ENCODE peak calls at places on chromosomes 16 and 17, in six cellular contexts. One of them, this sample, is unnamed.

GRCh38 chr17:82358467-82359350 is at the start of gene TEX19:
- DNase-seq in stimulated activated CD4-positive, alpha-beta T cell treated with anti-CD3 and anti-CD28 coated beads, Interleukin-12 subunit alpha, Interleukin-12 subunit beta, amount 100 ng/mL, for 24 hours: no peak
- DNase-seq in IMR-90: no peak
- DNase-seq in AG10803: no peak
- DNase-seq in endothelial cell: no peak
- DNase-seq in Caco-2: peak
- DNase-seq in this sample: no peak

GRCh38 chr16:85352221-85352620 is 239.9 kb upstream of the CIBAR2 start:
- DNase-seq in AG10803: no peak
- DNase-seq in endothelial cell: no peak
- DNase-seq in Caco-2: no peak
- DNase-seq in stimulated activated CD4-positive, alpha-beta T cell treated with anti-CD3 and anti-CD28 coated beads, Interleukin-12 subunit alpha, Interleukin-12 subunit beta, amount 100 ng/mL, for 24 hours: no peak
- DNase-seq in IMR-90: no peak
- DNase-seq in this sample: no peak

GRCh38 chr17:78418627-78419026 is 40.2 kb downstream of the PGS1 start:
- DNase-seq in endothelial cell: no peak
- DNase-seq in Caco-2: no peak
- DNase-seq in IMR-90: no peak
- DNase-seq in AG10803: no peak
- DNase-seq in stimulated activated CD4-positive, alpha-beta T cell treated with anti-CD3 and anti-CD28 coated beads, Interleukin-12 subunit alpha, Interleukin-12 subunit beta, amount 100 ng/mL, for 24 hours: no peak
- DNase-seq in this sample: no peak

GRCh38 chr17:9206989-9207317 is 185.6 kb downstream of the NTN1 start:
- DNase-seq in endothelial cell: no peak
- DNase-seq in AG10803: no peak
- DNase-seq in IMR-90: no peak
- DNase-seq in stimulated activated CD4-positive, alpha-beta T cell treated with anti-CD3 and anti-CD28 coated beads, Interleukin-12 subunit alpha, Interleukin-12 subunit beta, amount 100 ng/mL, for 24 hours: no peak
- DNase-seq in Caco-2: peak
- DNase-seq in this sample: peak

GRCh38 chr17:61397086-61397842 is 2.4 kb upstream of the TBX2 start:
- DNase-seq in endothelial cell: no peak
- DNase-seq in Caco-2: no peak
- DNase-seq in AG10803: no peak
- DNase-seq in stimulated activated CD4-positive, alpha-beta T cell treated with anti-CD3 and anti-CD28 coated beads, Interleukin-12 subunit alpha, Interleukin-12 subunit beta, amount 100 ng/mL, for 24 hours: no peak
- DNase-seq in IMR-90: peak
- DNase-seq in this sample: peak

GRCh38 chr16:30767767-30768465 is 5.8 kb downstream of the RNF40 start:
- DNase-seq in IMR-90: no peak
- DNase-seq in AG10803: no peak
- DNase-seq in endothelial cell: no peak
- DNase-seq in Caco-2: no peak
- DNase-seq in stimulated activated CD4-positive, alpha-beta T cell treated with anti-CD3 and anti-CD28 coated beads, Interleukin-12 subunit alpha, Interleukin-12 subunit beta, amount 100 ng/mL, for 24 hours: no peak
- DNase-seq in this sample: no peak

GRCh38 chr16:74627506-74628220 is 20.7 kb upstream of the GLG1 start:
- DNase-seq in AG10803: peak
- DNase-seq in stimulated activated CD4-positive, alpha-beta T cell treated with anti-CD3 and anti-CD28 coated beads, Interleukin-12 subunit alpha, Interleukin-12 subunit beta, amount 100 ng/mL, for 24 hours: no peak
- DNase-seq in Caco-2: no peak
- DNase-seq in endothelial cell: no peak
- DNase-seq in IMR-90: peak
- DNase-seq in this sample: no peak

GRCh38 chr17:42937712-42938596 is 26.3 kb downstream of the AARSD1 start:
- DNase-seq in IMR-90: peak
- DNase-seq in Caco-2: peak
- DNase-seq in endothelial cell: peak
- DNase-seq in AG10803: peak
- DNase-seq in stimulated activated CD4-positive, alpha-beta T cell treated with anti-CD3 and anti-CD28 coated beads, Interleukin-12 subunit alpha, Interleukin-12 subunit beta, amount 100 ng/mL, for 24 hours: no peak
- DNase-seq in this sample: peak

GRCh38 chr16:57367111-57367752 is 5.1 kb upstream of the CX3CL1 start:
- DNase-seq in endothelial cell: no peak
- DNase-seq in stimulated activated CD4-positive, alpha-beta T cell treated with anti-CD3 and anti-CD28 coated beads, Interleukin-12 subunit alpha, Interleukin-12 subunit beta, amount 100 ng/mL, for 24 hours: no peak
- DNase-seq in Caco-2: no peak
- DNase-seq in IMR-90: no peak
- DNase-seq in AG10803: peak
- DNase-seq in this sample: no peak

GRCh38 chr17:74437702-74438101 is 5.8 kb downstream of the GPRC5C start:
- DNase-seq in endothelial cell: no peak
- DNase-seq in stimulated activated CD4-positive, alpha-beta T cell treated with anti-CD3 and anti-CD28 coated beads, Interleukin-12 subunit alpha, Interleukin-12 subunit beta, amount 100 ng/mL, for 24 hours: no peak
- DNase-seq in AG10803: no peak
- DNase-seq in Caco-2: peak
- DNase-seq in IMR-90: no peak
- DNase-seq in this sample: no peak

GRCh38 chr17:28727727-28728363 is 743 bp upstream of the NEK8 start:
- DNase-seq in AG10803: no peak
- DNase-seq in stimulated activated CD4-positive, alpha-beta T cell treated with anti-CD3 and anti-CD28 coated beads, Interleukin-12 subunit alpha, Interleukin-12 subunit beta, amount 100 ng/mL, for 24 hours: peak
- DNase-seq in IMR-90: peak
- DNase-seq in endothelial cell: peak
- DNase-seq in Caco-2: peak
- DNase-seq in this sample: peak

GRCh38 chr17:63480826-63481487 is 4.1 kb downstream of the ACE start:
- DNase-seq in endothelial cell: no peak
- DNase-seq in IMR-90: no peak
- DNase-seq in Caco-2: no peak
- DNase-seq in AG10803: no peak
- DNase-seq in stimulated activated CD4-positive, alpha-beta T cell treated with anti-CD3 and anti-CD28 coated beads, Interleukin-12 subunit alpha, Interleukin-12 subunit beta, amount 100 ng/mL, for 24 hours: no peak
- DNase-seq in this sample: no peak

GRCh38 chr16:3578610-3579551 is 1.7 kb upstream of the NLRC3 start:
- DNase-seq in endothelial cell: no peak
- DNase-seq in stimulated activated CD4-positive, alpha-beta T cell treated with anti-CD3 and anti-CD28 coated beads, Interleukin-12 subunit alpha, Interleukin-12 subunit beta, amount 100 ng/mL, for 24 hours: peak
- DNase-seq in IMR-90: no peak
- DNase-seq in Caco-2: no peak
- DNase-seq in AG10803: no peak
- DNase-seq in this sample: no peak

GRCh38 chr17:43169561-43170139 is 1.4 kb upstream of the NBR1 start:
- DNase-seq in IMR-90: peak
- DNase-seq in Caco-2: peak
- DNase-seq in stimulated activated CD4-positive, alpha-beta T cell treated with anti-CD3 and anti-CD28 coated beads, Interleukin-12 subunit alpha, Interleukin-12 subunit beta, amount 100 ng/mL, for 24 hours: no peak
- DNase-seq in AG10803: peak
- DNase-seq in endothelial cell: peak
- DNase-seq in this sample: peak

GRCh38 chr17:77422104-77422782 is 281.5 kb downstream of the SEC14L1 start:
- DNase-seq in endothelial cell: no peak
- DNase-seq in stimulated activated CD4-positive, alpha-beta T cell treated with anti-CD3 and anti-CD28 coated beads, Interleukin-12 subunit alpha, Interleukin-12 subunit beta, amount 100 ng/mL, for 24 hours: no peak
- DNase-seq in Caco-2: peak
- DNase-seq in AG10803: no peak
- DNase-seq in IMR-90: no peak
- DNase-seq in this sample: no peak

GRCh38 chr17:82101767-82102679 is 4.0 kb upstream of the FASN start:
- DNase-seq in stimulated activated CD4-positive, alpha-beta T cell treated with anti-CD3 and anti-CD28 coated beads, Interleukin-12 subunit alpha, Interleukin-12 subunit beta, amount 100 ng/mL, for 24 hours: no peak
- DNase-seq in endothelial cell: no peak
- DNase-seq in IMR-90: no peak
- DNase-seq in AG10803: no peak
- DNase-seq in Caco-2: peak
- DNase-seq in this sample: peak

GRCh38 chr17:30905742-30906100 is 317 bp downstream of the TEFM start:
- DNase-seq in stimulated activated CD4-positive, alpha-beta T cell treated with anti-CD3 and anti-CD28 coated beads, Interleukin-12 subunit alpha, Interleukin-12 subunit beta, amount 100 ng/mL, for 24 hours: no peak
- DNase-seq in IMR-90: no peak
- DNase-seq in endothelial cell: peak
- DNase-seq in AG10803: no peak
- DNase-seq in Caco-2: no peak
- DNase-seq in this sample: no peak

GRCh38 chr16:19203374-19203966 is 35.4 kb downstream of the SYT17 start:
- DNase-seq in stimulated activated CD4-positive, alpha-beta T cell treated with anti-CD3 and anti-CD28 coated beads, Interleukin-12 subunit alpha, Interleukin-12 subunit beta, amount 100 ng/mL, for 24 hours: no peak
- DNase-seq in IMR-90: no peak
- DNase-seq in AG10803: no peak
- DNase-seq in endothelial cell: no peak
- DNase-seq in Caco-2: no peak
- DNase-seq in this sample: no peak

GRCh38 chr17:82709676-82710498 is 6.6 kb upstream of the FN3KRP start:
- DNase-seq in Caco-2: no peak
- DNase-seq in stimulated activated CD4-positive, alpha-beta T cell treated with anti-CD3 and anti-CD28 coated beads, Interleukin-12 subunit alpha, Interleukin-12 subunit beta, amount 100 ng/mL, for 24 hours: no peak
- DNase-seq in IMR-90: no peak
- DNase-seq in endothelial cell: no peak
- DNase-seq in AG10803: no peak
- DNase-seq in this sample: no peak

GRCh38 chr16:48561960-48562393 is 48.0 kb downstream of the N4BP1 start:
- DNase-seq in AG10803: peak
- DNase-seq in Caco-2: no peak
- DNase-seq in IMR-90: peak
- DNase-seq in endothelial cell: no peak
- DNase-seq in stimulated activated CD4-positive, alpha-beta T cell treated with anti-CD3 and anti-CD28 coated beads, Interleukin-12 subunit alpha, Interleukin-12 subunit beta, amount 100 ng/mL, for 24 hours: no peak
- DNase-seq in this sample: no peak

GRCh38 chr16:2829501-2830354 is at the start of gene ZG16B:
- DNase-seq in Caco-2: no peak
- DNase-seq in endothelial cell: no peak
- DNase-seq in AG10803: no peak
- DNase-seq in stimulated activated CD4-positive, alpha-beta T cell treated with anti-CD3 and anti-CD28 coated beads, Interleukin-12 subunit alpha, Interleukin-12 subunit beta, amount 100 ng/mL, for 24 hours: no peak
- DNase-seq in IMR-90: no peak
- DNase-seq in this sample: no peak

GRCh38 chr16:35908942-35909341 is 2449.5 kb downstream of the TP53TG3F start:
- DNase-seq in IMR-90: no peak
- DNase-seq in endothelial cell: no peak
- DNase-seq in Caco-2: no peak
- DNase-seq in AG10803: no peak
- DNase-seq in stimulated activated CD4-positive, alpha-beta T cell treated with anti-CD3 and anti-CD28 coated beads, Interleukin-12 subunit alpha, Interleukin-12 subunit beta, amount 100 ng/mL, for 24 hours: no peak
- DNase-seq in this sample: no peak

GRCh38 chr17:39400547-39401411 is 647 bp downstream of the FBXL20 start:
- DNase-seq in AG10803: peak
- DNase-seq in stimulated activated CD4-positive, alpha-beta T cell treated with anti-CD3 and anti-CD28 coated beads, Interleukin-12 subunit alpha, Interleukin-12 subunit beta, amount 100 ng/mL, for 24 hours: no peak
- DNase-seq in Caco-2: no peak
- DNase-seq in endothelial cell: no peak
- DNase-seq in IMR-90: no peak
- DNase-seq in this sample: peak

GRCh38 chr16:52114414-52114813 is 432.5 kb downstream of the TOX3 start:
- DNase-seq in endothelial cell: no peak
- DNase-seq in stimulated activated CD4-positive, alpha-beta T cell treated with anti-CD3 and anti-CD28 coated beads, Interleukin-12 subunit alpha, Interleukin-12 subunit beta, amount 100 ng/mL, for 24 hours: no peak
- DNase-seq in IMR-90: no peak
- DNase-seq in Caco-2: no peak
- DNase-seq in AG10803: no peak
- DNase-seq in this sample: no peak

GRCh38 chr16:86569843-86570447 is 3.3 kb downstream of the FOXC2 start:
- DNase-seq in endothelial cell: no peak
- DNase-seq in AG10803: no peak
- DNase-seq in IMR-90: no peak
- DNase-seq in stimulated activated CD4-positive, alpha-beta T cell treated with anti-CD3 and anti-CD28 coated beads, Interleukin-12 subunit alpha, Interleukin-12 subunit beta, amount 100 ng/mL, for 24 hours: no peak
- DNase-seq in Caco-2: no peak
- DNase-seq in this sample: no peak

GRCh38 chr17:75773808-75774470 is 8.9 kb upstream of the GALK1 start:
- DNase-seq in stimulated activated CD4-positive, alpha-beta T cell treated with anti-CD3 and anti-CD28 coated beads, Interleukin-12 subunit alpha, Interleukin-12 subunit beta, amount 100 ng/mL, for 24 hours: no peak
- DNase-seq in endothelial cell: no peak
- DNase-seq in AG10803: no peak
- DNase-seq in Caco-2: peak
- DNase-seq in IMR-90: no peak
- DNase-seq in this sample: no peak

GRCh38 chr17:50649042-50649908 is 14.6 kb downstream of the ABCC3 start:
- DNase-seq in IMR-90: peak
- DNase-seq in Caco-2: no peak
- DNase-seq in endothelial cell: no peak
- DNase-seq in AG10803: no peak
- DNase-seq in stimulated activated CD4-positive, alpha-beta T cell treated with anti-CD3 and anti-CD28 coated beads, Interleukin-12 subunit alpha, Interleukin-12 subunit beta, amount 100 ng/mL, for 24 hours: no peak
- DNase-seq in this sample: no peak